ENCODE peak calls at places on chromosomes 11 and 22, in ten cellular contexts. K is hepatocyte, C is cardiac muscle cell, Z is body of pancreas, Y is Caco-2, U is fibroblast of lung, X is WERI-Rb-1, M is epithelial cell of esophagus, V is GM23338, P is bronchial epithelial cell. N is an unnamed sample.
A peak's percentile ranks its signal among the peaks of the same experiment; 100 is the strongest.

GRCh38 chr11:108501396-108501795 is 3.2 kb upstream of the POGLUT3 start:
- DNase-seq in K (no peak), C (no peak), Z (no peak), Y (no peak), U (peak; percentile 20), X (no peak), M (no peak), V (no peak), P (no peak), N (no peak)

GRCh38 chr11:110777765-110778164 is 65.5 kb upstream of the ARHGAP20 start:
- DNase-seq in K (no peak), C (peak; percentile 46), Z (no peak), Y (no peak), U (peak; percentile 72), X (no peak), M (peak; percentile 75), V (no peak), P (peak; percentile 88), N (peak; percentile 52)

GRCh38 chr22:45644714-45645113 is 26.9 kb upstream of the ATXN10 start:
- DNase-seq in K (no peak), C (no peak), Z (no peak), Y (no peak), U (no peak), X (no peak), M (no peak), V (no peak), P (no peak), N (no peak)

GRCh38 chr11:72823105-72823804 is 9.0 kb downstream of the ATG16L2 start:
- DNase-seq in K (no peak), C (no peak), Z (peak; percentile 16), Y (no peak), U (no peak), X (no peak), M (no peak), V (no peak), P (no peak), N (no peak)

GRCh38 chr11:65150513-65151271 is 16.4 kb upstream of the SYVN1 start:
- DNase-seq in K (peak; percentile 84), C (peak; percentile 63), Z (peak; percentile 98), Y (no peak), U (peak; percentile 87), X (no peak), M (peak; percentile 91), V (no peak), P (peak; percentile 87), N (peak; percentile 54)

GRCh38 chr11:88131764-88132470 is 43.3 kb downstream of the RAB38 start:
- DNase-seq in K (peak; percentile 38), C (no peak), Z (no peak), Y (no peak), U (no peak), X (no peak), M (no peak), V (no peak), P (no peak), N (no peak)

GRCh38 chr22:50157976-50158375 is 12.6 kb upstream of the PANX2 start:
- DNase-seq in K (no peak), C (no peak), Z (no peak), Y (no peak), U (no peak), X (no peak), M (peak; percentile 79), V (no peak), P (peak; percentile 71), N (peak; percentile 22)

GRCh38 chr11:83666149-83666548 is 380.0 kb upstream of the CCDC90B start:
- DNase-seq in K (no peak), C (no peak), Z (no peak), Y (no peak), U (peak; percentile 56), X (peak; percentile 16), M (no peak), V (no peak), P (no peak), N (no peak)

GRCh38 chr11:131910491-131911387 is 540.3 kb downstream of the NTM start:
- DNase-seq in K (peak; percentile 23), C (peak; percentile 56), Z (no peak), Y (no peak), U (peak; percentile 55), X (peak; percentile 29), M (peak; percentile 55), V (peak; percentile 61), P (no peak), N (no peak)

GRCh38 chr11:31806944-31807790 is 4.0 kb downstream of the PAX6 start:
- DNase-seq in K (no peak), C (no peak), Z (no peak), Y (no peak), U (peak; percentile 23), X (no peak), M (no peak), V (peak; percentile 55), P (no peak), N (no peak)

GRCh38 chr11:59145534-59145933 is 2.9 kb downstream of the FAM111A start:
- DNase-seq in K (no peak), C (peak; percentile 82), Z (no peak), Y (no peak), U (no peak), X (no peak), M (peak; percentile 83), V (no peak), P (peak; percentile 67), N (no peak)

GRCh38 chr22:46734830-46735453 is 3.1 kb downstream of the CERK start:
- DNase-seq in K (peak; percentile 7), C (no peak), Z (peak; percentile 53), Y (no peak), U (no peak), X (no peak), M (no peak), V (no peak), P (no peak), N (no peak)

GRCh38 chr11:30143098-30143705 is 87.6 kb upstream of the FSHB start:
- DNase-seq in K (peak; percentile 51), C (peak; percentile 58), Z (no peak), Y (peak; percentile 58), U (peak; percentile 4), X (peak; percentile 13), M (peak; percentile 39), V (peak; percentile 80), P (peak; percentile 47), N (no peak)

GRCh38 chr11:129090056-129090455 is 102.1 kb downstream of the ARHGAP32 start:
- DNase-seq in K (no peak), C (peak; percentile 70), Z (no peak), Y (no peak), U (peak; percentile 80), X (no peak), M (peak; percentile 16), V (no peak), P (peak; percentile 35), N (peak; percentile 14)

GRCh38 chr11:115363921-115364320 is 140.3 kb downstream of the CADM1 start:
- DNase-seq in K (no peak), C (no peak), Z (no peak), Y (no peak), U (no peak), X (no peak), M (no peak), V (no peak), P (no peak), N (no peak)

GRCh38 chr11:115362997-115363396 is 141.2 kb downstream of the CADM1 start:
- DNase-seq in K (no peak), C (no peak), Z (no peak), Y (no peak), U (no peak), X (no peak), M (no peak), V (no peak), P (no peak), N (no peak)

GRCh38 chr11:115363426-115363825 is 140.8 kb downstream of the CADM1 start:
- DNase-seq in K (no peak), C (no peak), Z (no peak), Y (no peak), U (no peak), X (no peak), M (no peak), V (no peak), P (no peak), N (no peak)

GRCh38 chr11:115368616-115369015 is 135.6 kb downstream of the CADM1 start:
- DNase-seq in K (no peak), C (no peak), Z (no peak), Y (no peak), U (no peak), X (no peak), M (no peak), V (no peak), P (no peak), N (no peak)

DNA sequence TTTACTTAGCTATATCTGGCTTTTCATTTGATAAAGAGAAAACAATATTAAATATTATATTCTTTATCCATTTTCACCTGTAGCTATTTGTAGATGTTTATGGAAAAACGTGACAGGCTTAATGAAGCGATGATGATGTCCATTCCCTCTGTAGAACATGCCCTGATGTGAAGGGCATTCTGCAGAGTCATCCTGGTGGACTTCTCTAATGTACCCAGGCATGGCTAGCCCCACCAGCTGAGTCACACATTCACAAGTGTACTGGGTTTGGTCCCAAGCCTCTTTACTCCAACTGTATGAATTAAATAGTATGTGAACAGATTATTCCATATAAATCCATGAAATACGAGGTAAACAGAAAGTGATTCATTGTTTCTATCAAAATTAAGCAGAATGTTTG is 139.3 kb downstream of the CADM1 start:
- DNase-seq in K (no peak), C (no peak), Z (no peak), Y (no peak), U (peak; percentile 41), X (no peak), M (no peak), V (no peak), P (no peak), N (no peak)
- H3K4me3 ChIP-seq in K (no peak overlapping the region), C (no peak overlapping the region), Z (no peak overlapping the region), Y (no peak overlapping the region), U (no peak overlapping the region), X (no peak overlapping the region), M (no peak overlapping the region), V (no peak overlapping the region), P (no peak overlapping the region), N (no peak overlapping the region)

GRCh38 chr11:250740-251299 is 14.0 kb downstream of the PSMD13 start:
- DNase-seq in K (peak; percentile 67), C (peak; percentile 68), Z (peak; percentile 53), Y (peak; percentile 73), U (peak; percentile 17), X (peak; percentile 74), M (peak; percentile 66), V (peak; percentile 85), P (peak; percentile 37), N (no peak)
- TF ChIP-seq CTCF in K (peak; percentile 61), C (peak; percentile 67), Z (peak; percentile 53), Y (peak; percentile 66), U (peak; percentile 65), X (peak; percentile 90), M (peak; percentile 76), V (peak; percentile 89), P (peak; percentile 85), N (peak; percentile 53)

DNA sequence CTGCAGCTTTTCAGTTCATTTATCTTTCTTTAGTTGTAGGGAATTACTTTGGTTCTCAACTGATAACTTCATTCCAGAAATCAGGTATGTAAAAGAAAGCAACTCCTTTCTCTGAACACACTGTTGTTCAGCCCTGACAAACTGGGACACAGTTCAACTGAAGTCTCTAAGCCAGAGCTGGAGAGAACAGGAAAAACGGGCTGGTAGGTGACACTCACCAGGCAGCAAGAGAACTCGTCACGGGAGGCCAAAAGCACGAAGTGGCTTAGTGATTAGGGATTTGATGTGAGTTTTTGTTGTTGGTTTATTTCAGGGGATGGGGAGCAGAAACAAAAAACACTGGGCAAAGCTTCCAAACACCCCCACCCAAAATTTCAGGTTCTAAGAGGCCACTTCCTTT is 54.1 kb downstream of the MYH9 start:
- DNase-seq in K (peak; percentile 46), C (no peak), Z (peak; percentile 71), Y (peak; percentile 38), U (no peak), X (no peak), M (peak; percentile 83), V (no peak), P (peak; percentile 65), N (peak; percentile 82)
- H3K4me3 ChIP-seq in K (no peak overlapping the region), C (no peak overlapping the region), Z (no peak overlapping the region), Y (no peak overlapping the region), U (no peak overlapping the region), X (no peak overlapping the region), M (no peak overlapping the region), V (no peak overlapping the region), P (no peak overlapping the region), N (peak overlapping the region; percentile 19)

GRCh38 chr11:17244046-17244445 is 32.5 kb upstream of the NUCB2 start:
- DNase-seq in K (no peak), C (no peak), Z (no peak), Y (no peak), U (no peak), X (no peak), M (no peak), V (no peak), P (no peak), N (no peak)
- TF ChIP-seq CTCF in K (no peak), C (no peak), Z (no peak), Y (no peak), U (no peak), X (no peak), M (no peak), V (no peak), P (no peak), N (no peak)